ENCODE peak calls at places on chromosomes 11 and 22, in ten cellular contexts. One of them, this sample, is unnamed.
A peak's percentile ranks its signal among the peaks of the same experiment; 100 is the strongest.

GRCh38 chr11:48096588-48097525 is 116.5 kb downstream of the PTPRJ start:
- DNase-seq in GM13977: no peak
- DNase-seq in tibial nerve: no peak
- DNase-seq in B cell: no peak
- DNase-seq in A549: no peak
- DNase-seq in RWPE1: peak; percentile 61
- DNase-seq in K562: no peak
- DNase-seq in endothelial cell: no peak
- DNase-seq in coronary artery: no peak
- DNase-seq in GM12865: no peak
- DNase-seq in this sample: peak; percentile 33

GRCh38 chr11:75816561-75817239 is 1.7 kb downstream of the UVRAG start:
- DNase-seq in GM13977: no peak
- DNase-seq in tibial nerve: no peak
- DNase-seq in B cell: no peak
- DNase-seq in A549: no peak
- DNase-seq in RWPE1: no peak
- DNase-seq in K562: peak; percentile 33
- DNase-seq in endothelial cell: no peak
- DNase-seq in coronary artery: no peak
- DNase-seq in GM12865: no peak
- DNase-seq in this sample: no peak

GRCh38 chr11:68127791-68128681 is 6.8 kb upstream of the CHKA start:
- DNase-seq in GM13977: no peak
- DNase-seq in tibial nerve: no peak
- DNase-seq in B cell: no peak
- DNase-seq in A549: no peak
- DNase-seq in RWPE1: no peak
- DNase-seq in K562: peak; percentile 86
- DNase-seq in endothelial cell: peak; percentile 84
- DNase-seq in coronary artery: no peak
- DNase-seq in GM12865: no peak
- DNase-seq in this sample: no peak

GRCh38 chr11:75202195-75202594 is 38.4 kb upstream of the TPBGL start:
- DNase-seq in GM13977: no peak
- DNase-seq in tibial nerve: no peak
- DNase-seq in B cell: no peak
- DNase-seq in A549: no peak
- DNase-seq in RWPE1: no peak
- DNase-seq in K562: no peak
- DNase-seq in endothelial cell: no peak
- DNase-seq in coronary artery: no peak
- DNase-seq in GM12865: no peak
- DNase-seq in this sample: no peak

GRCh38 chr11:110173775-110174644 is 80.8 kb downstream of the ZC3H12C start:
- DNase-seq in GM13977: peak; percentile 62
- DNase-seq in tibial nerve: peak; percentile 61
- DNase-seq in B cell: peak; percentile 50
- DNase-seq in A549: peak; percentile 51
- DNase-seq in RWPE1: peak; percentile 51
- DNase-seq in K562: peak; percentile 74
- DNase-seq in endothelial cell: peak; percentile 81
- DNase-seq in coronary artery: no peak
- DNase-seq in GM12865: peak; percentile 68
- DNase-seq in this sample: peak; percentile 51

GRCh38 chr11:33734441-33735165 is 1.6 kb downstream of the CD59 start:
- DNase-seq in GM13977: no peak
- DNase-seq in tibial nerve: no peak
- DNase-seq in B cell: no peak
- DNase-seq in A549: no peak
- DNase-seq in RWPE1: no peak
- DNase-seq in K562: no peak
- DNase-seq in endothelial cell: no peak
- DNase-seq in coronary artery: no peak
- DNase-seq in GM12865: no peak
- DNase-seq in this sample: peak; percentile 69

GRCh38 chr11:5596611-5597201 is at the start of gene TRIM6:
- DNase-seq in GM13977: peak; percentile 24
- DNase-seq in tibial nerve: peak; percentile 23
- DNase-seq in B cell: no peak
- DNase-seq in A549: peak; percentile 58
- DNase-seq in RWPE1: peak; percentile 33
- DNase-seq in K562: peak; percentile 81
- DNase-seq in endothelial cell: peak; percentile 47
- DNase-seq in coronary artery: peak; percentile 77
- DNase-seq in GM12865: peak; percentile 56
- DNase-seq in this sample: peak; percentile 47

GRCh38 chr22:32042924-32043323 is at the start of gene SLC5A1:
- DNase-seq in GM13977: no peak
- DNase-seq in tibial nerve: no peak
- DNase-seq in B cell: no peak
- DNase-seq in A549: no peak
- DNase-seq in RWPE1: peak; percentile 12
- DNase-seq in K562: no peak
- DNase-seq in endothelial cell: no peak
- DNase-seq in coronary artery: no peak
- DNase-seq in GM12865: no peak
- DNase-seq in this sample: peak; percentile 50

GRCh38 chr22:39598017-39598965 is 27.7 kb downstream of the CACNA1I start:
- DNase-seq in GM13977: peak; percentile 74
- DNase-seq in tibial nerve: no peak
- DNase-seq in B cell: peak; percentile 69
- DNase-seq in A549: peak; percentile 14
- DNase-seq in RWPE1: peak; percentile 88
- DNase-seq in K562: peak; percentile 92
- DNase-seq in endothelial cell: peak; percentile 80
- DNase-seq in coronary artery: no peak
- DNase-seq in GM12865: no peak
- DNase-seq in this sample: peak; percentile 38

GRCh38 chr11:75966546-75967287 is 151.7 kb downstream of the UVRAG start:
- DNase-seq in GM13977: peak; percentile 23
- DNase-seq in tibial nerve: no peak
- DNase-seq in B cell: no peak
- DNase-seq in A549: peak; percentile 18
- DNase-seq in RWPE1: peak; percentile 65
- DNase-seq in K562: no peak
- DNase-seq in endothelial cell: no peak
- DNase-seq in coronary artery: no peak
- DNase-seq in GM12865: no peak
- DNase-seq in this sample: peak; percentile 77

GRCh38 chr11:112321521-112322172 is 61.0 kb upstream of the PLET1 start:
- DNase-seq in GM13977: no peak
- DNase-seq in tibial nerve: no peak
- DNase-seq in B cell: no peak
- DNase-seq in A549: no peak
- DNase-seq in RWPE1: peak; percentile 89
- DNase-seq in K562: no peak
- DNase-seq in endothelial cell: no peak
- DNase-seq in coronary artery: no peak
- DNase-seq in GM12865: peak; percentile 15
- DNase-seq in this sample: peak; percentile 99

GRCh38 chr11:12174145-12175143 is 64.1 kb downstream of the MICAL2 start:
- DNase-seq in GM13977: peak; percentile 41
- DNase-seq in tibial nerve: no peak
- DNase-seq in B cell: no peak
- DNase-seq in A549: no peak
- DNase-seq in RWPE1: no peak
- DNase-seq in K562: no peak
- DNase-seq in endothelial cell: no peak
- DNase-seq in coronary artery: peak; percentile 46
- DNase-seq in GM12865: peak; percentile 81
- DNase-seq in this sample: peak; percentile 53

GRCh38 chr11:99446400-99446799 is 425.7 kb downstream of the CNTN5 start:
- DNase-seq in GM13977: no peak
- DNase-seq in tibial nerve: no peak
- DNase-seq in B cell: no peak
- DNase-seq in A549: no peak
- DNase-seq in RWPE1: no peak
- DNase-seq in K562: no peak
- DNase-seq in endothelial cell: no peak
- DNase-seq in coronary artery: no peak
- DNase-seq in GM12865: no peak
- DNase-seq in this sample: no peak

GRCh38 chr22:25542231-25542630 is 22.2 kb upstream of the GRK3 start:
- DNase-seq in GM13977: no peak
- DNase-seq in tibial nerve: no peak
- DNase-seq in B cell: no peak
- DNase-seq in A549: no peak
- DNase-seq in RWPE1: no peak
- DNase-seq in K562: no peak
- DNase-seq in endothelial cell: no peak
- DNase-seq in coronary artery: no peak
- DNase-seq in GM12865: no peak
- DNase-seq in this sample: no peak

DNA sequence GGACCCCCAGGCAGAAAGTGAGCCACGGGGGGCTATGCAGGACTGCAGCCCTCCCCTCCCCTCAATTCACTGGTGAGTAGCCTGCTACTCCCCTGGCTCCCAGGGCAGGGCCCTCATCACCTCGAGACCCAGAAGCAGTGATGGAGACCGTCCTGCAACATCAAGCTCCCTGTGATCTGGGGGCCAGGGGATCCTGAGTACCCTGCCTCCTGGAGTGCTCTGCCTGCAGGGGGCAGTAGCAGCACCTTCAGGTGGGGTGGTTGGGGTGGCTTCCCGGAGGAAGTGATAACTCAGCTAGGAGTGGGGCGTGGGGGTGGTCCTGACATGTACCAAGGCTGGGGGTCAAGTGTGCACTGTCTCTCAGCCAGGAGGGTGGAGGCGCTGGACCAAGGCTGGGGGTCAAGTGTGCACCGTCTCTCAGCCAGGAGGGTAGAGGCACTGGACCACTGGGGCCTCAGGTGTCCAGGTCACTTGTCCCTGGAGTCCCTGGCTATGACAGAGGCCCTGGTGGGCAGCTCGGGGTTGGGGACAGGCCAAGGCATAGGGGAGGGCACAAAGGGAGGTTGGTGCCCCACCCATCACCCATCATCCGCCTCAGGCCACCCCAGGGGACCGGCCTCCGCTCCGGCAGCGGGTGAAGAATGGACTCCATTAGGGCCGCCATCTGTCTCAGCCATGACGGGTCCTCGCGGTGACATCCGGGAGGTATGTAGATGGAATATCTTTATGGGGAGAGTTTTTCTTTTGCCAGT is 9.4 kb downstream of the RTN4R start:
- DNase-seq in GM13977: no peak
- DNase-seq in tibial nerve: no peak
- DNase-seq in B cell: no peak
- DNase-seq in A549: no peak
- DNase-seq in RWPE1: no peak
- DNase-seq in K562: peak; percentile 91
- DNase-seq in endothelial cell: peak; percentile 36
- DNase-seq in coronary artery: no peak
- DNase-seq in GM12865: peak; percentile 31
- DNase-seq in this sample: no peak
- TF ChIP-seq CTCF in GM13977: peak; percentile 71
- TF ChIP-seq CTCF in tibial nerve: no peak
- TF ChIP-seq CTCF in B cell: no peak
- TF ChIP-seq CTCF in A549: no peak
- TF ChIP-seq CTCF in RWPE1: no peak
- TF ChIP-seq CTCF in K562: peak; percentile 90
- TF ChIP-seq CTCF in endothelial cell: peak; percentile 43
- TF ChIP-seq CTCF in coronary artery: no peak
- TF ChIP-seq CTCF in GM12865: peak; percentile 56
- TF ChIP-seq CTCF in this sample: peak; percentile 37

GRCh38 chr11:44904261-44905080 is 46.2 kb downstream of the TP53I11 start:
- DNase-seq in GM13977: no peak
- DNase-seq in tibial nerve: no peak
- DNase-seq in B cell: no peak
- DNase-seq in A549: no peak
- DNase-seq in RWPE1: no peak
- DNase-seq in K562: no peak
- DNase-seq in endothelial cell: no peak
- DNase-seq in coronary artery: no peak
- DNase-seq in GM12865: no peak
- DNase-seq in this sample: no peak
- TF ChIP-seq CTCF in GM13977: no peak
- TF ChIP-seq CTCF in tibial nerve: no peak
- TF ChIP-seq CTCF in B cell: no peak
- TF ChIP-seq CTCF in A549: no peak
- TF ChIP-seq CTCF in RWPE1: no peak
- TF ChIP-seq CTCF in K562: no peak
- TF ChIP-seq CTCF in endothelial cell: no peak
- TF ChIP-seq CTCF in coronary artery: no peak
- TF ChIP-seq CTCF in GM12865: no peak
- TF ChIP-seq CTCF in this sample: no peak

GRCh38 chr11:17498475-17498874 is 21.8 kb upstream of the ABCC8 start:
- DNase-seq in GM13977: no peak
- DNase-seq in tibial nerve: no peak
- DNase-seq in B cell: no peak
- DNase-seq in A549: no peak
- DNase-seq in RWPE1: no peak
- DNase-seq in K562: peak; percentile 26
- DNase-seq in endothelial cell: no peak
- DNase-seq in coronary artery: no peak
- DNase-seq in GM12865: peak; percentile 19
- DNase-seq in this sample: no peak
- TF ChIP-seq CTCF in GM13977: peak; percentile 21
- TF ChIP-seq CTCF in tibial nerve: no peak
- TF ChIP-seq CTCF in B cell: no peak
- TF ChIP-seq CTCF in A549: no peak
- TF ChIP-seq CTCF in RWPE1: peak; percentile 44
- TF ChIP-seq CTCF in K562: peak; percentile 34
- TF ChIP-seq CTCF in endothelial cell: no peak
- TF ChIP-seq CTCF in coronary artery: no peak
- TF ChIP-seq CTCF in GM12865: peak; percentile 43
- TF ChIP-seq CTCF in this sample: no peak

GRCh38 chr22:37487129-37487528 is 945 bp upstream of the MFNG start:
- DNase-seq in GM13977: no peak
- DNase-seq in tibial nerve: no peak
- DNase-seq in B cell: no peak
- DNase-seq in A549: no peak
- DNase-seq in RWPE1: no peak
- DNase-seq in K562: no peak
- DNase-seq in endothelial cell: no peak
- DNase-seq in coronary artery: no peak
- DNase-seq in GM12865: no peak
- DNase-seq in this sample: no peak

GRCh38 chr22:37485006-37485713 is 1.0 kb downstream of the MFNG start:
- DNase-seq in GM13977: peak; percentile 71
- DNase-seq in tibial nerve: no peak
- DNase-seq in B cell: peak; percentile 46
- DNase-seq in A549: no peak
- DNase-seq in RWPE1: no peak
- DNase-seq in K562: no peak
- DNase-seq in endothelial cell: no peak
- DNase-seq in coronary artery: no peak
- DNase-seq in GM12865: peak; percentile 75
- DNase-seq in this sample: no peak

GRCh38 chr22:37485714-37486223 is 415 bp downstream of the MFNG start:
- DNase-seq in GM13977: no peak
- DNase-seq in tibial nerve: no peak
- DNase-seq in B cell: no peak
- DNase-seq in A549: no peak
- DNase-seq in RWPE1: no peak
- DNase-seq in K562: no peak
- DNase-seq in endothelial cell: no peak
- DNase-seq in coronary artery: no peak
- DNase-seq in GM12865: peak; percentile 41
- DNase-seq in this sample: no peak

GRCh38 chr22:37487559-37487958 is 1.4 kb upstream of the MFNG start:
- DNase-seq in GM13977: no peak
- DNase-seq in tibial nerve: no peak
- DNase-seq in B cell: no peak
- DNase-seq in A549: no peak
- DNase-seq in RWPE1: no peak
- DNase-seq in K562: no peak
- DNase-seq in endothelial cell: no peak
- DNase-seq in coronary artery: no peak
- DNase-seq in GM12865: no peak
- DNase-seq in this sample: no peak

GRCh38 chr22:37486224-37486845 is at the start of gene MFNG:
- DNase-seq in GM13977: peak; percentile 95
- DNase-seq in tibial nerve: peak; percentile 36
- DNase-seq in B cell: peak; percentile 83
- DNase-seq in A549: peak; percentile 54
- DNase-seq in RWPE1: peak; percentile 63
- DNase-seq in K562: peak; percentile 75
- DNase-seq in endothelial cell: peak; percentile 73
- DNase-seq in coronary artery: no peak
- DNase-seq in GM12865: peak; percentile 88
- DNase-seq in this sample: peak; percentile 61
- TF ChIP-seq CTCF in GM13977: no peak
- TF ChIP-seq CTCF in tibial nerve: no peak
- TF ChIP-seq CTCF in B cell: no peak
- TF ChIP-seq CTCF in A549: no peak
- TF ChIP-seq CTCF in RWPE1: no peak
- TF ChIP-seq CTCF in K562: no peak
- TF ChIP-seq CTCF in endothelial cell: no peak
- TF ChIP-seq CTCF in coronary artery: no peak
- TF ChIP-seq CTCF in GM12865: no peak
- TF ChIP-seq CTCF in this sample: no peak

This sample was measured in MCF 10A.